ENCODE peak calls at places on chromosomes 5 and 9, in five cellular contexts. M, H, D, C and E are unnamed samples.

GRCh38 chr5:59039003-59039295 is 456.1 kb downstream of the RAB3C start:
- DNase-seq in M (no peak), H (no peak), D (peak), C (no peak), E (no peak)

GRCh38 chr5:90519081-90519480 is 10.3 kb downstream of the LYSMD3 start:
- DNase-seq in M (peak), H (no peak), D (no peak), C (no peak), E (no peak)

GRCh38 chr5:38827525-38827924 is 18.3 kb upstream of the OSMR start:
- DNase-seq in M (peak), H (no peak), D (no peak), C (peak), E (no peak)

GRCh38 chr9:77215874-77216273 is 38.5 kb downstream of the VPS13A start:
- DNase-seq in M (peak), H (no peak), D (no peak), C (peak), E (no peak)

GRCh38 chr5:83848928-83849327 is 128.3 kb upstream of the HAPLN1 start:
- DNase-seq in M (no peak), H (no peak), D (no peak), C (no peak), E (no peak)

GRCh38 chr5:174328626-174329299 is 283.3 kb downstream of the NSG2 start:
- DNase-seq in M (peak), H (no peak), D (no peak), C (no peak), E (no peak)

GRCh38 chr5:99664972-99665371 is 736.2 kb upstream of the CHD1 start:
- DNase-seq in M (no peak), H (no peak), D (no peak), C (no peak), E (no peak)

GRCh38 chr5:98454407-98454806 is 319.1 kb upstream of the RGMB start:
- DNase-seq in M (peak), H (no peak), D (no peak), C (peak), E (no peak)

GRCh38 chr5:132464155-132464939 is 26.2 kb downstream of the IRF1 start:
- DNase-seq in M (no peak), H (no peak), D (no peak), C (peak), E (no peak)
- TF ChIP-seq CTCF in M (no peak), H (no peak), D (no peak), C (peak), E (no peak)

GRCh38 chr9:34010979-34011378 is 37.7 kb downstream of the UBAP2 start:
- DNase-seq in M (peak), H (no peak), D (no peak), C (peak), E (no peak)
- TF ChIP-seq CTCF in M (no peak), H (peak), D (no peak), C (no peak), E (peak)

DNA sequence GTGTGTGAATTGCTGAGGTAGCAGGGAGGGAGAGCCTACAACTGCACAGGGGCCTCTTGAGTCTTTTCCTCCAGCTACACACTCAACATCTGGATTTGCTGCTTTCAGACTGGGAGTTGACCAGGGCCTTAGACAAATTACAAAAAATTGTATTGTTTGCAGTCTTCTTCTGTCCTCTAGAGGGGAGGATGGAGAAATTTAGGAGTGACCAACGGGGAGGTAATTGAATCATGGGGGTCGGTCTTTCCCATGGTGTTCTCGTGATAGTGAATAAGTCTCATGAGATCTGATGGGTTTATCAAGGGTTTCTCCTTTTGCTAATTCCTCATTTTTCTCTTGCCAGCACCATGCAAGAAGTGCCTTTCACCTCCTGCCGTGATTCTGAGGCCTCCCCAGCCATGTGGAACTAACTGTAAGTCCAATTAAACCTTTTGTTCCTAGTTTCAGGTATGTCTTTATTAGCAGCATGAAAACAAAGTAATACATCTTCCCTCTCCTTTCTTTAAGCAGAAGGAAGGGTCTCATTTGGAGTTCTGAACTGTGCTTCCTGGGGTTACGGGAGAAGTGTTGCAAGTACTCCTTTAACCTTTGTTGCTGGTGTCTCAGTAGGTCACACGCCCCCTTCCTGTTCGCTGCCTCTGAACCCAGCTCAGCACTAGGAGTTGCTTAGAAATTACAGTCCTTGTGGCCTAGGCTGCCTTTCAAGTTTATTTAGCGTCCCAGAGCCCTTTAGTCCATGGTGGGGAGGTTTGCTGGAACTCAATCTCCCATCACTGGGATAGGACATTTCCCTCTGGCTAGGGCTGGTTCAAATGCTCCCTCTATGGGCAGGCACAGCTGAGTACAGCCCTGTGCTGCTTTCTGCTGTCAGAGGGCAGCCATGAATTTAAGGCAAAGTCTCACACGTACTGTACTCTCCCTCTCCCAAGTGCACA is 4.4 kb downstream of the IFNA8 start:
- DNase-seq in M (no peak), H (no peak), D (peak), C (no peak), E (no peak)
- TF ChIP-seq CTCF in M (peak), H (peak), D (no peak), C (peak), E (peak)

GRCh38 chr9:70392189-70392588 is 22.3 kb downstream of the KLF9 start:
- DNase-seq in M (no peak), H (no peak), D (no peak), C (peak), E (no peak)
- TF ChIP-seq CTCF in M (peak), H (peak), D (no peak), C (peak), E (peak)

DNA sequence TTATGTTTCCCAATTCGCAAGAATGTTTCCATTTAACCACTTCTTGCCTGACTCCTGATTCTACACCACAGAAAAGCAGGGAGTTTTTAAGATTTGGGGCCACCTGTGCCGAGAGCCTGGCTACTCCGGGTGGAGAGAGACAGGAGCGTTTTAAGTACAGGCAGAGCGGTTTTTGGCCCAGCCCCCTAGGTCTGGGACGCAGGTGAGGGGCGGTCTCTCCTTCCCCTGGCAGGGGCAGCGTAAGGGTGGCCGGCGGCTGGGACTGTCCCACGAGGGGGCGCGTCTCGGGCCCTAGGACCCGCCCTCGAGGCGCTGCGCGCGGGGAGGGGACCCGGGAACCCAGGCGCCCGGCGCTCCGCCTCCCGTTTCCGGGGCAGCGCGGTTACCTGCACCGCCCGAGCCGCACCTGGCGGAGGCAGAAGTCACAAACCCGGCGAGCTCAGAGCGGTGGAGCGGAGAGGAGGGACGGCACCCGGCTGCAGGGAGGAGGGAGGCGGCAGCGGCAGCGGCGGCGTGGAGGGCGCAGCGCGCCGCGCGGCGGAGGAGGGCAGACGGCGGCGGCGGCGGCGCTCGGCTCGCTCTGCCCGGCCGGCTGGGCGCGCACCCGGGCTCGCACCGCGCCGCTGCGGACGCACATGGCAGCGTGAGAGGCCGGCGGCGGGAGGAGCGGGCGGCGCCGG is at the start of gene WWC1:
- DNase-seq in M (peak), H (peak), D (peak), C (peak), E (peak)
- TF ChIP-seq CTCF in M (peak), H (no peak), D (no peak), C (peak), E (peak)

GRCh38 chr5:127909078-127909477 is 174.5 kb upstream of the SLC12A2 start:
- DNase-seq in M (peak), H (no peak), D (peak), C (peak), E (peak)
- TF ChIP-seq CTCF in M (peak), H (no peak), D (peak), C (peak), E (peak)

DNA sequence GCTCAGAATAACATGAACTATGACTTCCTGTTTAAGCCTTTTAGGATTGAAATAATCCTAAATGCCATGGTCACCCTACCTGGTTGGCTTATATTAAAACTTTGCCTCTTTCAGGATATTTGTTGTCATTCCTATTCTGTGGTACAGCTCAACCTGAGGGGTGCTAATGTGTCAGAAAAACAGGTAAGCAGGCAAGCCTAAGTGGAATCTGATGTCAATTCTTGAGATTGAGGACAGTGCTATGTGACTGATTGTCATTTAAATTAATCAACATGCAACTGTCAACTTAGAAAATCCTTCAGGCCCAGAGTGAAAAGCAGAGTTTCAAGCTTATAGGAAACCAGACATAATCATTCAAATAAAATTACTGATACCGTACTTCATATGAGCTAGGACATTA is 2.6 kb upstream of the RORB start:
- DNase-seq in M (no peak), H (no peak), D (no peak), C (no peak), E (no peak)
- TF ChIP-seq CTCF in M (no peak), H (no peak), D (no peak), C (no peak), E (no peak)

GRCh38 chr5:55731848-55732247 is 6.0 kb upstream of the DDX4 start:
- DNase-seq in M (no peak), H (no peak), D (no peak), C (no peak), E (no peak)

GRCh38 chr5:55737793-55738192 is at the start of gene DDX4:
- DNase-seq in M (no peak), H (no peak), D (no peak), C (no peak), E (no peak)

GRCh38 chr5:55734658-55735057 is 3.2 kb upstream of the DDX4 start:
- DNase-seq in M (no peak), H (no peak), D (no peak), C (no peak), E (no peak)

DNA sequence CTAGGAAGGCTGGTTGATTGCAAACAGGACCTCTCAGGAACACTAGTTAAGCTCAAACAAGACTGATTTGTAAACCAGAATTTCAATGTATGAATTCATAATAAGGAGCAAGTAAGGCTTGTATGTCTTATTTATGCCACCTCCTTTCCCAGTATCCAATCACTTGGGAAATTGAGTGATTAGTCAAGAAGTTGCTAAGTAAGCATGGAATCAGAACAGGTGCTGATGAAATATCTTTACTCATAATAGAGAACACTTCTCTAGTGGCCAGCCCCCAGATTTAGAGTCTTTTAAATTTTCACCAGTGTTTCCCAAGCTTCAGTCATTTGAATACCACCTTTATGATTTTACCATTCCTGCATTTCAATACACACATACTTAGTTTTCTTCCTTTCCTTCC is 5.3 kb upstream of the DDX4 start:
- DNase-seq in M (peak), H (no peak), D (no peak), C (no peak), E (no peak)
- TF ChIP-seq CTCF in M (no peak), H (no peak), D (no peak), C (no peak), E (no peak)